ENCODE peak calls at places on chromosomes 5 and 9, in four cellular contexts. V is GM12891, R is GM12878, U is K562. F is an unnamed sample.

GRCh38 chr9:98092633-98092971 is 26.4 kb downstream of the TRIM14 start:
- DNase-seq in V (no peak), U (no peak), R (no peak), F (peak)

GRCh38 chr5:95760291-95761191 is 29.4 kb downstream of the RHOBTB3 start:
- DNase-seq in V (no peak), R (peak), U (no peak), F (peak)

GRCh38 chr5:150209020-150209635 is 19.3 kb downstream of the SLC6A7 start:
- DNase-seq in V (no peak), R (no peak), U (no peak), F (peak)

GRCh38 chr5:176592573-176592972 is 17.4 kb downstream of the GPRIN1 start:
- DNase-seq in U (no peak), V (no peak), R (no peak), F (no peak)

GRCh38 chr9:79611091-79611614 is 39.4 kb downstream of the TLE4 start:
- DNase-seq in V (no peak), U (no peak), R (no peak), F (peak)

GRCh38 chr9:134765785-134766184 is 114.8 kb upstream of the FCN2 start:
- DNase-seq in R (no peak), V (no peak), U (no peak), F (no peak)

GRCh38 chr5:16152601-16153568 is 26.7 kb downstream of the MARCHF11 start:
- DNase-seq in U (no peak), R (no peak), V (no peak), F (no peak)

GRCh38 chr5:103941554-103941953 is 379.0 kb upstream of the NUDT12 start:
- DNase-seq in R (no peak), V (no peak), U (no peak), F (no peak)

GRCh38 chr5:36398137-36398536 is 96.4 kb upstream of the RANBP3L start:
- DNase-seq in R (no peak), U (no peak), V (no peak), F (peak)

GRCh38 chr5:25850581-25850980 is 1187.8 kb downstream of the CDH9 start:
- DNase-seq in U (no peak), V (no peak), R (no peak), F (no peak)

GRCh38 chr5:89125372-89125771 is 242.4 kb upstream of the MEF2C start:
- DNase-seq in R (no peak), V (no peak), U (no peak), F (no peak)

GRCh38 chr9:134385873-134386370 is 59.7 kb downstream of the RXRA start:
- DNase-seq in R (no peak), U (no peak), V (no peak), F (peak)

GRCh38 chr5:165981721-165982120 is 2309.7 kb upstream of the WWC1 start:
- DNase-seq in R (no peak), V (no peak), U (no peak), F (no peak)

GRCh38 chr5:30324083-30324482 is 869.4 kb upstream of the CDH6 start:
- DNase-seq in R (no peak), V (no peak), U (no peak), F (no peak)
- TF ChIP-seq SPI1 in R (no peak), V (no peak), U (no peak), F (no peak)

DNA sequence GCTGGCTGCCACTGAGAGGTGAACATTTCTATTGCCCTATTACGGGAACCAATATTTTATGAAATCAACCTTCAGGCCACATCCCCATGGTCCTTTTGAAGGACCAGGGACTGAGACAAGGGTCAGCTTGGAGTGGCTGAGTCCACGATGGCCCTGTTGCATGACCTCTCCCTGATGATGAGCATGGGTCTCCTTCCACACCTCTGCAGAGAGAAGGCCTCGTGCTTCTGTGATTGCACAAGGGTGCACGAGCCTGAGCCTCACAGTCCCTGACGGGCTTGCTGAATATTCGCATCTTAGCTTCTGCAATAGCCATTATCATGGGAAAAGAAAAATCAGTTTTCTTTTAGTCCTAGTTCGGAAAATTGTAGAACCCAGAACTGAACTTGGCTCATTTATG is 255.0 kb upstream of the IRX2 start:
- DNase-seq in U (no peak), R (no peak), V (no peak), F (no peak)
- TF ChIP-seq SPI1 in U (no peak), R (no peak), V (no peak), F (no peak)

GRCh38 chr5:23208959-23209431 is 298.4 kb upstream of the PRDM9 start:
- DNase-seq in U (peak), R (peak), V (peak), F (peak)
- TF ChIP-seq SPI1 in U (no peak), R (no peak), V (no peak), F (no peak)

DNA sequence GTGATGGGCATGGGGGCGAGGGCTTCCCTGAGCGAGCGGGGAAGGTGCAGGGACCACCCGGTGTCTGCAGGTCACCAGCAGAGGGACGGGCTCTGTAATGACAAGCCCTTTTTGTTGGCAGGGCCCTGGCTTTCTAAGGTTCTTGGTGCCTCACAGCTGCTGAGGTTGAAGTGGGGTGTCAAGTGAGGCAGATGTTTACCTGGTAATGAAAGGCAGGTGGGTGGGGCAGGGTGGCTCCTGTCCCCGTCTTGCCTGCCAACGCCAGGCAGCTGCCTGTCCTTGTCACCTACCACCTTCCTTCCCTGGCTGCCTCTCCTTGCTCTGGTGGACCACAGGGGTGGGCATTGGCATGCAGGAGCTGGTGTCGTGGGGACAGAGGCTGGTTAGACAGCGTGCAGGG is 41.0 kb upstream of the SEMA4D start:
- DNase-seq in V (no peak), R (no peak), U (no peak), F (no peak)
- TF ChIP-seq SPI1 in V (no peak), R (no peak), U (no peak), F (no peak)

GRCh38 chr5:72703876-72704275 is 112.6 kb upstream of the TNPO1 start:
- DNase-seq in R (no peak), V (no peak), U (no peak), F (no peak)
- TF ChIP-seq SPI1 in R (no peak), V (no peak), U (no peak), F (no peak)

DNA sequence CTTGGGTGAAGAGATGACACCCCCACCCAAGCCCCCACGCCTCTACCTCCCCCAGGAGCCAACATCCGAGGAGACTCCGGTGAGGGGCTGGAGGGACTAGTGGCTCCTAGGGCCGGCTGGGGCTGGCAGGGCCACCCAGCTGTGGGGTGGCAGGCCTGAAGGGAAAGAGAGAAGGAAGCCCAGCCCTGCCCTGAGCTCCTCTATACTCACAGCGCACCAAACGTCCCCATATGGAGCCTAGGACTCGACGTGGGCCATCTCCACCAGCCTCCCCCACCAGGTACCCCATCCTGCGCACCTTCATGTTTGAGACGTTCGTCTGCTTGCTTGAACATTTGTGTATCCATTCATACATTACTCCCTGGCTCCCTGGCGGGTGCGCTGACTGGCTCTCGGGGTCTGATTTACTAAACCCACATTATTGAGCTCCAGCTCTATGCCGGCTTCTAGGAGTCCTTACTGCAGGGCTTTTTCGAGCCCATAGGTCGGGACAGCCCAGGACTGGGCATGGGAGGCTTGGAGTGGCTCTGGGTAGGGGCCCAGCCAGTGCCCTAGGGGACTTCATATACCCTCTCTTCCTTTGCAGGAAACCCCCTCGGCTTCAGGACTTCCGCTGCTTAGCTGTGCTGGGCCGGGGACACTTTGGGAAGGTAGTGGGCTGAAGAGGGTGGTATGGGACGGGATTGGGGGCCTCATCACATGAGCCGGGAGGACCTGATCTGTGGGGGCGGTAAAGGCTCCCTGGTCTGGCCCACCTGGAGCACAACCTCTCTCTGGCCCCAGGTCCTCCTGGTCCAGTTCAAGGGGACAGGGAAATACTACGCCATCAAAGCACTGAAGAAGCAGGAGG is 9.1 kb downstream of the ZDHHC12 start:
- DNase-seq in U (no peak), R (no peak), V (no peak), F (no peak)
- TF ChIP-seq SPI1 in U (no peak), R (no peak), V (no peak), F (no peak)

GRCh38 chr5:132105688-132106087 is 32.1 kb downstream of the CSF2 start:
- DNase-seq in V (no peak), U (no peak), R (no peak), F (no peak)

GRCh38 chr5:132102944-132103343 is 29.4 kb downstream of the CSF2 start:
- DNase-seq in V (no peak), R (no peak), U (no peak), F (no peak)

GRCh38 chr5:132103969-132104391 is 30.4 kb downstream of the CSF2 start:
- DNase-seq in R (peak), U (no peak), V (no peak), F (no peak)

GRCh38 chr5:132103380-132103951 is 29.9 kb downstream of the CSF2 start:
- DNase-seq in U (peak), V (peak), R (peak), F (peak)

DNA sequence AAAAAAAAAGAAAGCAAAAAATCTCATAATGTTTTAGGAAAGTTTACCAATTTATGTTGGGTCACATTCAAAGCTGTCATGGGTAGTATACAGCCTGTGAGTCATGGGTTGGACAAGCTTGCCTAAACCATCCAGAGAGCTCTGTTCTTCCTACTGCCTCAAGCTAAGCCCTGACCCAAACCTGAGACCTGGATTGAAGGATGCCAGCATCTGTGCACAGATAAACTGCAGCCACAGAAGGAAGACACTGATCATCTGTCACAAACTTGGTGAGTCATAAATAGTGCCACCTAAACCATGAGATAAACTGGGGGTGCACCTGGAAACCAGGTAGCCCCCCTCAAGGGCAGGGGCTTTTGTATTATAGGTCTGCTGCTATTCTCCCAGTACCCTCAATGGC is 31.0 kb downstream of the CSF2 start:
- DNase-seq in U (no peak), V (no peak), R (no peak), F (no peak)
- TF ChIP-seq SPI1 in U (no peak), V (no peak), R (no peak), F (no peak)

F was measured in HL-60.